ENCODE peak calls at places on chromosome 2, in seven cellular contexts. P is fibroblast of the conjunctiva, F is NCI-H69, K is NCI-H510A treated with DMSO at 0.1 percent for 48 hours, Q is Daoy, Y is GM23248, G is brain microvascular endothelial cell. V is an unnamed sample.

GRCh38 chr2:234960091-234961088 is 8.6 kb downstream of the SH3BP4 start:
- DNase-seq in Q (peak; percentile 56), P (no peak), K (peak; percentile 37), G (no peak), F (peak; percentile 40), Y (peak; percentile 53), V (no peak)

GRCh38 chr2:103435010-103435409 is 673.2 kb downstream of the TMEM182 start:
- DNase-seq in Q (peak; percentile 67), P (no peak), F (no peak), G (no peak), Y (peak; percentile 10), K (no peak), V (no peak)

GRCh38 chr2:238924496-238925195 is 76.8 kb downstream of the TWIST2 start:
- DNase-seq in K (no peak), P (no peak), F (peak; percentile 2), G (no peak), Y (no peak), Q (no peak), V (no peak)

GRCh38 chr2:171514908-171515582 is 7.2 kb upstream of the CYBRD1 start:
- DNase-seq in Y (no peak), G (no peak), Q (no peak), P (no peak), F (no peak), K (no peak), V (no peak)

GRCh38 chr2:75194184-75194868 is 5.0 kb downstream of the TACR1 start:
- DNase-seq in F (no peak), P (no peak), Q (no peak), G (no peak), Y (no peak), K (no peak), V (no peak)

GRCh38 chr2:31440764-31441163 is 26.2 kb upstream of the XDH start:
- DNase-seq in P (no peak), F (no peak), Q (peak; percentile 64), K (no peak), Y (peak; percentile 88), G (peak; percentile 47), V (no peak)

GRCh38 chr2:20635698-20636584 is 15.0 kb downstream of the HS1BP3 start:
- DNase-seq in F (peak; percentile 75), Y (peak; percentile 92), G (peak; percentile 61), P (peak; percentile 75), Q (peak; percentile 90), K (peak; percentile 88), V (peak; percentile 87)

GRCh38 chr2:45007356-45007755 is 1.9 kb downstream of the SIX2 start:
- DNase-seq in Q (no peak), K (no peak), F (no peak), G (no peak), P (no peak), Y (no peak), V (no peak)

GRCh38 chr2:30300456-30301221 is 69.3 kb downstream of the LBH start:
- DNase-seq in G (peak; percentile 29), K (no peak), Y (peak; percentile 89), Q (no peak), F (peak; percentile 31), P (no peak), V (no peak)

GRCh38 chr2:178418426-178418825 is 32.5 kb downstream of the PRKRA start:
- DNase-seq in K (no peak), G (no peak), F (peak; percentile 6), Q (no peak), P (no peak), Y (peak; percentile 40), V (no peak)

GRCh38 chr2:8538531-8538930 is 143.3 kb upstream of the ID2 start:
- DNase-seq in K (no peak), G (no peak), Y (no peak), F (no peak), Q (no peak), P (no peak), V (no peak)

GRCh38 chr2:237336131-237336530 is 77.8 kb downstream of the COL6A3 start:
- DNase-seq in P (no peak), Y (no peak), G (no peak), K (no peak), F (no peak), Q (no peak), V (no peak)

V was measured in left colon.